ENCODE peak calls at places on chromosomes 13 and 19, in nine cellular contexts. One of them, this sample, is unnamed.

GRCh38 chr19:3784607-3785463 is 1.3 kb downstream of the MATK start:
- DNase-seq in cardiac muscle cell: no peak
- DNase-seq in foreskin fibroblast: peak; percentile 26
- DNase-seq in Peyer's patch: no peak
- DNase-seq in AG10803: no peak
- DNase-seq in thyroid gland: no peak
- DNase-seq in cardiac fibroblast: no peak
- DNase-seq in IMR-90: no peak
- DNase-seq in stomach: no peak
- DNase-seq in this sample: no peak

GRCh38 chr13:65836066-65836465 is 1394.1 kb downstream of the PCDH9 start:
- DNase-seq in cardiac muscle cell: no peak
- DNase-seq in AG10803: no peak
- DNase-seq in cardiac fibroblast: no peak
- DNase-seq in thyroid gland: no peak
- DNase-seq in foreskin fibroblast: peak; percentile 7
- DNase-seq in IMR-90: no peak
- DNase-seq in stomach: no peak
- DNase-seq in Peyer's patch: no peak
- DNase-seq in this sample: no peak

GRCh38 chr19:54464624-54465266 is 1.2 kb upstream of the LENG9 start:
- DNase-seq in cardiac muscle cell: peak; percentile 95
- DNase-seq in Peyer's patch: peak; percentile 97
- DNase-seq in AG10803: peak; percentile 73
- DNase-seq in foreskin fibroblast: peak; percentile 94
- DNase-seq in stomach: peak; percentile 95
- DNase-seq in cardiac fibroblast: peak; percentile 81
- DNase-seq in thyroid gland: peak; percentile 90
- DNase-seq in IMR-90: peak; percentile 63
- DNase-seq in this sample: peak; percentile 95

GRCh38 chr19:31386806-31387205 is 37.6 kb upstream of the TSHZ3 start:
- DNase-seq in thyroid gland: peak; percentile 93
- DNase-seq in Peyer's patch: no peak
- DNase-seq in AG10803: no peak
- DNase-seq in IMR-90: no peak
- DNase-seq in cardiac muscle cell: no peak
- DNase-seq in stomach: no peak
- DNase-seq in cardiac fibroblast: no peak
- DNase-seq in foreskin fibroblast: no peak
- DNase-seq in this sample: no peak

GRCh38 chr19:3482507-3483225 is 575 bp downstream of the SMIM44 start:
- DNase-seq in AG10803: no peak
- DNase-seq in IMR-90: no peak
- DNase-seq in Peyer's patch: peak; percentile 87
- DNase-seq in stomach: peak; percentile 79
- DNase-seq in thyroid gland: no peak
- DNase-seq in cardiac muscle cell: no peak
- DNase-seq in cardiac fibroblast: no peak
- DNase-seq in foreskin fibroblast: no peak
- DNase-seq in this sample: peak; percentile 55

GRCh38 chr19:16002380-16002779 is 53.6 kb downstream of the OR10H4 start:
- DNase-seq in thyroid gland: no peak
- DNase-seq in stomach: no peak
- DNase-seq in cardiac fibroblast: peak; percentile 3
- DNase-seq in AG10803: peak; percentile 15
- DNase-seq in cardiac muscle cell: no peak
- DNase-seq in foreskin fibroblast: peak; percentile 38
- DNase-seq in Peyer's patch: no peak
- DNase-seq in IMR-90: peak; percentile 20
- DNase-seq in this sample: no peak

GRCh38 chr13:86986448-86986847 is 684.7 kb upstream of the SLITRK5 start:
- DNase-seq in foreskin fibroblast: no peak
- DNase-seq in AG10803: no peak
- DNase-seq in thyroid gland: no peak
- DNase-seq in cardiac muscle cell: no peak
- DNase-seq in Peyer's patch: no peak
- DNase-seq in cardiac fibroblast: no peak
- DNase-seq in IMR-90: peak; percentile 25
- DNase-seq in stomach: no peak
- DNase-seq in this sample: no peak

GRCh38 chr19:49975051-49975450 is 14.1 kb upstream of the SIGLEC11 start:
- DNase-seq in cardiac fibroblast: no peak
- DNase-seq in Peyer's patch: no peak
- DNase-seq in AG10803: no peak
- DNase-seq in foreskin fibroblast: no peak
- DNase-seq in stomach: no peak
- DNase-seq in thyroid gland: no peak
- DNase-seq in cardiac muscle cell: no peak
- DNase-seq in IMR-90: no peak
- DNase-seq in this sample: no peak

GRCh38 chr19:33247441-33247819 is 21.8 kb upstream of the SLC7A10 start:
- DNase-seq in stomach: no peak
- DNase-seq in AG10803: no peak
- DNase-seq in cardiac muscle cell: no peak
- DNase-seq in Peyer's patch: no peak
- DNase-seq in thyroid gland: no peak
- DNase-seq in IMR-90: no peak
- DNase-seq in cardiac fibroblast: no peak
- DNase-seq in foreskin fibroblast: no peak
- DNase-seq in this sample: no peak

GRCh38 chr19:38733493-38734175 is 10.6 kb downstream of the CAPN12 start:
- DNase-seq in thyroid gland: no peak
- DNase-seq in stomach: no peak
- DNase-seq in cardiac muscle cell: no peak
- DNase-seq in foreskin fibroblast: peak; percentile 59
- DNase-seq in IMR-90: no peak
- DNase-seq in Peyer's patch: peak; percentile 59
- DNase-seq in cardiac fibroblast: no peak
- DNase-seq in AG10803: peak; percentile 28
- DNase-seq in this sample: no peak

GRCh38 chr19:48711106-48711662 is 8.3 kb downstream of the MAMSTR start:
- DNase-seq in foreskin fibroblast: no peak
- DNase-seq in stomach: no peak
- DNase-seq in AG10803: no peak
- DNase-seq in thyroid gland: no peak
- DNase-seq in Peyer's patch: no peak
- DNase-seq in IMR-90: no peak
- DNase-seq in cardiac muscle cell: no peak
- DNase-seq in cardiac fibroblast: no peak
- DNase-seq in this sample: no peak

GRCh38 chr19:48715276-48715675 is 4.2 kb downstream of the MAMSTR start:
- DNase-seq in foreskin fibroblast: no peak
- DNase-seq in stomach: no peak
- DNase-seq in AG10803: no peak
- DNase-seq in IMR-90: no peak
- DNase-seq in cardiac muscle cell: no peak
- DNase-seq in Peyer's patch: peak; percentile 56
- DNase-seq in thyroid gland: no peak
- DNase-seq in cardiac fibroblast: no peak
- DNase-seq in this sample: no peak

GRCh38 chr19:48713864-48714755 is 5.4 kb downstream of the MAMSTR start:
- DNase-seq in cardiac fibroblast: peak; percentile 100
- DNase-seq in Peyer's patch: peak; percentile 100
- DNase-seq in stomach: peak; percentile 99
- DNase-seq in foreskin fibroblast: peak; percentile 100
- DNase-seq in IMR-90: peak; percentile 98
- DNase-seq in cardiac muscle cell: peak; percentile 100
- DNase-seq in thyroid gland: peak; percentile 100
- DNase-seq in AG10803: peak; percentile 100
- DNase-seq in this sample: peak; percentile 100

GRCh38 chr19:48714759-48715261 is 4.7 kb downstream of the MAMSTR start:
- DNase-seq in thyroid gland: no peak
- DNase-seq in Peyer's patch: peak; percentile 74
- DNase-seq in AG10803: no peak
- DNase-seq in cardiac muscle cell: no peak
- DNase-seq in cardiac fibroblast: no peak
- DNase-seq in IMR-90: no peak
- DNase-seq in stomach: no peak
- DNase-seq in foreskin fibroblast: no peak
- DNase-seq in this sample: no peak

DNA sequence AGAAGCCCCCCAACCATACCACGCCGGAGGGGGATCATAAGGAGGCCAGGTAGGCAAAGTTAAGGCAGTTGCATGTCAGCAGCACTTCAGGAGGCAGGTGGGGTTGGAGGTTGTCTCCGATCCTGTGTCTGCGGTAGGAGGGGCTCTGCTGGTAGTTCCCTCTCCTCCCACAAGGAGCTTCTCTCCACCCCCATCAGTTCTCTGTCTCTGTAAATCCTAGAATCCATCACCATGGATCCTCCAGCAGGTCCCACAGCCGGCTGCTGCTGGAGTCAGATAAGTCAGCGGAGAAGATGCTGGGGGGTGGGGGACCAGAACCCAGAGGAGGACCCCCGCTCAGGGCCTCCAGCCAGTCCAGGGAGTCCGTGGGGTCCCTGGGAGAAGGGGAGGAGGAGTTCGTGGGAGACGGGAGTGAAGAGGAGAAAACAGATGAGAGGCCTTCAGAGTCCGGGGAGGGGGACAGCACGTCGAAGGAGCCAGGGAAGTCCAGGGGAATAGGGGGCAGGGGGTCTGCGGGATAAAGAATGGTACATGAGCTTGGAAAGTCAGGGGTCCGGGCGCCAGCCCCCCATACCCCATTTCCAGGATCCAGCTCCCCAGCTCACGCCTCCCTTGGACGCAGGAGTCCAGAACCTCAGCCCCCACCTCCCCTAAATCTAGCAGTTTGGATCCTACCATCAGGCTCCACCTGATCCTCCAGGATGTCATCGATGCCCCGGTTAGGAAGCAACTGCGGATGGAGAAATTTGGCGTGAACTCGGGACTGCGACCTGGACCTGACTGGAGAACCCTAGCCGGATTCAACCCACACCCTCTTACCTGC is 6.3 kb downstream of the MAMSTR start:
- DNase-seq in cardiac fibroblast: peak; percentile 19
- DNase-seq in cardiac muscle cell: no peak
- DNase-seq in Peyer's patch: no peak
- DNase-seq in thyroid gland: no peak
- DNase-seq in stomach: no peak
- DNase-seq in IMR-90: peak; percentile 31
- DNase-seq in foreskin fibroblast: peak; percentile 52
- DNase-seq in AG10803: no peak
- DNase-seq in this sample: no peak
- TF ChIP-seq CTCF in cardiac fibroblast: peak; percentile 60
- TF ChIP-seq CTCF in cardiac muscle cell: peak; percentile 38
- TF ChIP-seq CTCF in Peyer's patch: no peak
- TF ChIP-seq CTCF in thyroid gland: no peak
- TF ChIP-seq CTCF in stomach: no peak
- TF ChIP-seq CTCF in IMR-90: peak; percentile 30
- TF ChIP-seq CTCF in foreskin fibroblast: peak; percentile 27
- TF ChIP-seq CTCF in AG10803: peak; percentile 27
- TF ChIP-seq CTCF in this sample: peak; percentile 43

GRCh38 chr19:10862561-10863106 is 8.7 kb upstream of the CARM1 start:
- DNase-seq in AG10803: no peak
- DNase-seq in foreskin fibroblast: no peak
- DNase-seq in stomach: no peak
- DNase-seq in cardiac fibroblast: no peak
- DNase-seq in Peyer's patch: no peak
- DNase-seq in cardiac muscle cell: no peak
- DNase-seq in IMR-90: no peak
- DNase-seq in thyroid gland: no peak
- DNase-seq in this sample: no peak

GRCh38 chr19:10864538-10864899 is 6.8 kb upstream of the CARM1 start:
- DNase-seq in Peyer's patch: peak; percentile 89
- DNase-seq in foreskin fibroblast: peak; percentile 90
- DNase-seq in AG10803: peak; percentile 72
- DNase-seq in thyroid gland: peak; percentile 81
- DNase-seq in cardiac fibroblast: peak; percentile 79
- DNase-seq in IMR-90: peak; percentile 68
- DNase-seq in cardiac muscle cell: peak; percentile 85
- DNase-seq in stomach: peak; percentile 90
- DNase-seq in this sample: peak; percentile 81

GRCh38 chr19:10863107-10863700 is 8.1 kb upstream of the CARM1 start:
- DNase-seq in stomach: peak; percentile 65
- DNase-seq in thyroid gland: peak; percentile 88
- DNase-seq in AG10803: peak; percentile 26
- DNase-seq in cardiac fibroblast: peak; percentile 64
- DNase-seq in IMR-90: no peak
- DNase-seq in cardiac muscle cell: peak; percentile 8
- DNase-seq in foreskin fibroblast: peak; percentile 36
- DNase-seq in Peyer's patch: no peak
- DNase-seq in this sample: peak; percentile 7

GRCh38 chr19:10858204-10858828 is 10.1 kb downstream of the C19orf38 start:
- DNase-seq in foreskin fibroblast: peak; percentile 45
- DNase-seq in thyroid gland: no peak
- DNase-seq in stomach: no peak
- DNase-seq in Peyer's patch: no peak
- DNase-seq in AG10803: no peak
- DNase-seq in IMR-90: no peak
- DNase-seq in cardiac muscle cell: peak; percentile 53
- DNase-seq in cardiac fibroblast: peak; percentile 44
- DNase-seq in this sample: no peak

GRCh38 chr19:10861118-10861651 is 10.2 kb upstream of the CARM1 start:
- DNase-seq in IMR-90: no peak
- DNase-seq in cardiac fibroblast: peak; percentile 50
- DNase-seq in cardiac muscle cell: peak; percentile 31
- DNase-seq in foreskin fibroblast: peak; percentile 46
- DNase-seq in stomach: peak; percentile 58
- DNase-seq in Peyer's patch: peak; percentile 61
- DNase-seq in AG10803: peak; percentile 33
- DNase-seq in thyroid gland: no peak
- DNase-seq in this sample: peak; percentile 29
- TF ChIP-seq CTCF in IMR-90: peak; percentile 38
- TF ChIP-seq CTCF in cardiac fibroblast: peak; percentile 63
- TF ChIP-seq CTCF in cardiac muscle cell: peak; percentile 50
- TF ChIP-seq CTCF in foreskin fibroblast: peak; percentile 30
- TF ChIP-seq CTCF in stomach: no peak
- TF ChIP-seq CTCF in Peyer's patch: peak; percentile 32
- TF ChIP-seq CTCF in AG10803: peak; percentile 52
- TF ChIP-seq CTCF in thyroid gland: no peak
- TF ChIP-seq CTCF in this sample: peak; percentile 18

GRCh38 chr13:72651196-72651595 is 76.2 kb downstream of the MZT1 start:
- DNase-seq in Peyer's patch: no peak
- DNase-seq in stomach: no peak
- DNase-seq in cardiac fibroblast: peak; percentile 5
- DNase-seq in cardiac muscle cell: peak; percentile 37
- DNase-seq in foreskin fibroblast: no peak
- DNase-seq in IMR-90: no peak
- DNase-seq in AG10803: no peak
- DNase-seq in thyroid gland: no peak
- DNase-seq in this sample: no peak
- TF ChIP-seq CTCF in Peyer's patch: no peak
- TF ChIP-seq CTCF in stomach: no peak
- TF ChIP-seq CTCF in cardiac fibroblast: peak; percentile 10
- TF ChIP-seq CTCF in cardiac muscle cell: no peak
- TF ChIP-seq CTCF in foreskin fibroblast: no peak
- TF ChIP-seq CTCF in IMR-90: no peak
- TF ChIP-seq CTCF in AG10803: no peak
- TF ChIP-seq CTCF in thyroid gland: no peak
- TF ChIP-seq CTCF in this sample: no peak

DNA sequence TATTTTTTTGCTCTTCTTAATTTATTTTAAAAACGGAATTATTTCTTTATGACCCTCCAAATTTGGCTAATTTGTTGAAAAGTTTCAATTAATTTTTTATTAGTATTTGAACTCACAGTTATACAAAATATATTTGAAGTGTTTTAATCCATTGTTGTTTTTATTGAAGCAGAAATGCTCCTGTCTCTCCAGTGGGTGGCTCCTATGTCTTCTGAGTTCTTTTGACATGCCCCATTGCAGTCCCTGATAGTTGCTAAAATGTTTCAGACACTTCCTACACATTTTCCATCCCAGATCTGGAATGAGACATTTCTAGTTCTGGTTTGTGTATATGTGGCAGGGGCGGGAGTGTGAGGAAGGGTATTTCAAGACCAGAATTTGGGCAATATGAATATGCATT is 579.4 kb upstream of the PRR20A start:
- DNase-seq in cardiac fibroblast: no peak
- DNase-seq in stomach: no peak
- DNase-seq in Peyer's patch: no peak
- DNase-seq in IMR-90: no peak
- DNase-seq in foreskin fibroblast: no peak
- DNase-seq in cardiac muscle cell: peak; percentile 2
- DNase-seq in thyroid gland: no peak
- DNase-seq in AG10803: no peak
- DNase-seq in this sample: no peak
- TF ChIP-seq CTCF in cardiac fibroblast: no peak
- TF ChIP-seq CTCF in stomach: no peak
- TF ChIP-seq CTCF in Peyer's patch: no peak
- TF ChIP-seq CTCF in IMR-90: no peak
- TF ChIP-seq CTCF in foreskin fibroblast: no peak
- TF ChIP-seq CTCF in cardiac muscle cell: no peak
- TF ChIP-seq CTCF in thyroid gland: no peak
- TF ChIP-seq CTCF in AG10803: no peak
- TF ChIP-seq CTCF in this sample: no peak

This sample was measured in Calu3.